ENCODE peak calls at places on chromosome 16, in five cellular contexts. A, Q, C, D and R are unnamed samples.

GRCh38 chr16:13999895-14000425 is 71.2 kb upstream of the MRTFB start:
- DNase-seq in A (no peak), Q (peak), C (no peak), D (no peak), R (no peak)

GRCh38 chr16:11916524-11917285 is 949 bp upstream of the GSPT1 start:
- DNase-seq in A (no peak), Q (no peak), C (peak), D (no peak), R (no peak)

GRCh38 chr16:52827456-52827855 is 225.2 kb downstream of the CHD9NB start:
- DNase-seq in A (no peak), Q (no peak), C (no peak), D (no peak), R (no peak)

GRCh38 chr16:65570261-65570660 is 448.4 kb upstream of the CDH11 start:
- DNase-seq in A (no peak), Q (no peak), C (no peak), D (no peak), R (no peak)

GRCh38 chr16:68257906-68258800 is 6.2 kb upstream of the SLC7A6 start:
- DNase-seq in A (no peak), Q (no peak), C (no peak), D (no peak), R (no peak)

GRCh38 chr16:49460786-49461470 is 87.3 kb downstream of the C16orf78 start:
- DNase-seq in A (peak), Q (no peak), C (no peak), D (peak), R (no peak)

GRCh38 chr16:67923414-67924127 is 8.1 kb downstream of the CTRL start:
- DNase-seq in A (no peak), Q (no peak), C (peak), D (no peak), R (no peak)

GRCh38 chr16:74936902-74937560 is 47.9 kb downstream of the WDR59 start:
- DNase-seq in A (no peak), Q (peak), C (peak), D (no peak), R (no peak)

GRCh38 chr16:64092284-64092683 is 1029.6 kb downstream of the CDH11 start:
- DNase-seq in A (no peak), Q (no peak), C (no peak), D (no peak), R (no peak)

GRCh38 chr16:69057400-69058378 is 47.8 kb upstream of the HAS3 start:
- DNase-seq in A (no peak), Q (peak), C (peak), D (no peak), R (no peak)

GRCh38 chr16:22098538-22099255 is 6.4 kb downstream of the VWA3A start:
- DNase-seq in A (no peak), Q (peak), C (peak), D (no peak), R (no peak)

GRCh38 chr16:66378739-66379570 is 12.5 kb downstream of the CDH5 start:
- DNase-seq in A (no peak), Q (no peak), C (no peak), D (no peak), R (no peak)

GRCh38 chr16:59633996-59634579 is 900.0 kb upstream of the GOT2 start:
- DNase-seq in A (no peak), Q (no peak), C (no peak), D (no peak), R (no peak)

GRCh38 chr16:22109258-22109898 is 17.0 kb downstream of the VWA3A start:
- DNase-seq in A (no peak), Q (peak), C (no peak), D (no peak), R (no peak)

GRCh38 chr16:84396537-84397008 is 28.2 kb downstream of the ATP2C2 start:
- DNase-seq in A (no peak), Q (no peak), C (no peak), D (no peak), R (no peak)

GRCh38 chr16:84391151-84391873 is 23.0 kb downstream of the ATP2C2 start:
- DNase-seq in A (no peak), Q (no peak), C (no peak), D (no peak), R (no peak)

DNA sequence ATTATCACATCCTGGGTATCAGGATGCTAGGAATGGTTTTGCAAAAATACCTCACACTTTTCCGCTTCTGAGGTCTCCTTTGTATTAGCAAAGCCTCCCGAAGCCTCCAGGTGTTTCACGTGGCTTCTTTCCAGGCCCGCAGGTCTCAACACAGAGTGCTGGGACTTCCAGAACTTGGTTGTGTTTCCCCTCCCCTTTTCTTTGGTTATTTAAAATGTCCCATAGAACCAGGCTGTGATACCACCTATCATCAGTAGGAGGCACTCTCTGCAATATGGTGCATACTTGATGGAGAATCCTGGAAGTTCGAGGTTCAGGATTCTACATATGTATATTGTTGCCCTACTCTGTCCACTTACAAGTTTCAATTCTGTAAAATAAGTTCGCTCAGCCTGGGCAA is 28.8 kb downstream of the ATP2C2 start:
- DNase-seq in A (no peak), Q (no peak), C (no peak), D (no peak), R (no peak)
- TF ChIP-seq CTCF in A (peak), Q (peak), C (no peak), D (no peak), R (peak)

GRCh38 chr16:15057755-15058417 is 2.0 kb upstream of the NTAN1 start:
- DNase-seq in A (no peak), Q (no peak), C (no peak), D (no peak), R (no peak)

GRCh38 chr16:15054357-15055140 is 1.3 kb downstream of the NTAN1 start:
- DNase-seq in A (no peak), Q (no peak), C (no peak), D (no peak), R (no peak)

GRCh38 chr16:15053904-15054303 is 2.0 kb downstream of the NTAN1 start:
- DNase-seq in A (no peak), Q (no peak), C (no peak), D (no peak), R (no peak)

GRCh38 chr16:15052747-15053476 is 3.0 kb downstream of the NTAN1 start:
- DNase-seq in A (no peak), Q (no peak), C (no peak), D (no peak), R (no peak)

GRCh38 chr16:15055141-15056053 is 477 bp downstream of the NTAN1 start:
- DNase-seq in A (no peak), Q (peak), C (peak), D (no peak), R (no peak)
- TF ChIP-seq CTCF in A (peak), Q (peak), C (no peak), D (peak), R (no peak)

DNA sequence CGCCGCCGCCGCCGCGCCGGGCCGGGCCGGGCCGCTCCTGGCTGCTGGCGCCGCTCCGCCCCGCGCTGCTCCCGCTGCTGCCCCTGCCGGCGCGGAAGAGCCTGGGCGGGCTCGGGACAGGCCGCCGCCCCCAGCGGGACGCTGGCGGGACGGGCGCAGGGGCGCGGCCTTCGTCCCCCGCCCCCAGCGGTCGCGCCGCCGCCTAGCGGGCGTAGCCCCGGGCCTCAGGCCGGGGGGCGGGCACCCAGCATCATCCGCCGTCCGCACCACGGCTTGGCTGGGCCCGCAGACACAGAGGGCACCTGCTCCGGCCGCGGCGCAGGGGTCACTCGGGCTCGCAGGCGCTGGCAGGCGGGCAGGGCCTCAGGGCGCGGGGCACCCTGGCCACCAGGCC is at the start of gene AMFR:
- DNase-seq in A (peak), Q (peak), C (peak), D (peak), R (peak)
- TF ChIP-seq CTCF in A (peak), Q (peak), C (no peak), D (peak), R (no peak)

GRCh38 chr16:73219176-73219575 is 171.2 kb upstream of the ZFHX3 start:
- DNase-seq in A (no peak), Q (no peak), C (no peak), D (no peak), R (no peak)

GRCh38 chr16:73215482-73216377 is 167.8 kb upstream of the ZFHX3 start:
- DNase-seq in A (no peak), Q (no peak), C (no peak), D (no peak), R (no peak)

GRCh38 chr16:73216932-73217331 is 169.0 kb upstream of the ZFHX3 start:
- DNase-seq in A (no peak), Q (no peak), C (no peak), D (no peak), R (no peak)

GRCh38 chr16:73214825-73215481 is 167.0 kb upstream of the ZFHX3 start:
- DNase-seq in A (no peak), Q (no peak), C (no peak), D (no peak), R (no peak)

DNA sequence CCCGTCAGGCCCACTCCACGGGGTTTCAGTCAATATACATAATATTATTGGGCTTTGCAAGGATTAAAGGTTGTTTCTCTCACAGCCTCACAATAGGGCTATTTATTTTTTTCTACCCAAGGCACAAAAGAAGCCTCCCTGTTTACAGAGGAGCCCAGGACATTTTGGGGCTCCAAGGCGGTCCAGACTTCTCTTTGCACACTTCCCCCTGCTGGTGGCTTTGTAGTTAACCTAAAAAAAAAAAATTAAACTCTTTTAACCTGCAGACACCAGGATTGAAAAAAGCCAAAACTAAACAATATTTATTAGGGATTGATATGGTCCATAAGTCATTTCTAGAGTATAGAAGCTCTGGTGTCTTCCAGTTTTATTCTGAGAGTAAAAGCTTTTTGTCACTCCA is 169.7 kb upstream of the ZFHX3 start:
- DNase-seq in A (no peak), Q (peak), C (no peak), D (no peak), R (no peak)
- TF ChIP-seq CTCF in A (peak), Q (no peak), C (no peak), D (no peak), R (peak)

GRCh38 chr16:87235810-87236515 is 81.2 kb downstream of the C16orf95 start:
- DNase-seq in A (no peak), Q (peak), C (no peak), D (no peak), R (no peak)
- TF ChIP-seq CTCF in A (peak), Q (no peak), C (no peak), D (no peak), R (no peak)

GRCh38 chr16:57957396-57958392 is 13.2 kb downstream of the CNGB1 start:
- DNase-seq in A (no peak), Q (no peak), C (no peak), D (no peak), R (no peak)

GRCh38 chr16:57953857-57954256 is 17.1 kb downstream of the CNGB1 start:
- DNase-seq in A (no peak), Q (no peak), C (no peak), D (no peak), R (no peak)

GRCh38 chr16:57956270-57956808 is 14.6 kb downstream of the CNGB1 start:
- DNase-seq in A (no peak), Q (no peak), C (no peak), D (no peak), R (no peak)

GRCh38 chr16:57956924-57957323 is 14.0 kb downstream of the CNGB1 start:
- DNase-seq in A (no peak), Q (no peak), C (no peak), D (no peak), R (no peak)

DNA sequence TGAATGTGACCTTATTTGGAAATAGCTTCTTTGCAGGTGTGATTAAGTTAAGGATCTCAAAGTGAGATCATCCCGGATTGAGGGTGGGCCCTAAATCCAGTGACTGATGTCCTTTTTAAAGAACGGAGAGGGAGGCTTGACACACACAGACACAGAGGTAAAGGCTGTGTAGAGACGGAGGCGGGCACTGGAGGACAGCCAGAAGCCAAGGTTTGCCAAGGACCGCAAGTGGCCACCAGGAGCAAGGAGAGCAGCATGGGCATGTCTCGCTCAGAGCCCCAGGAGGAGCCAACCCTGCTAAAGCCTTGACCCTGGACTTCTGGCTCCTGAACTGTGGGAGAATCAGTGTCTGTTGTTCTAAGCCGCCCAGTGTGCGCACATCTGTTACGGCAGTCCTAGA is 15.4 kb downstream of the CNGB1 start:
- DNase-seq in A (no peak), Q (no peak), C (peak), D (no peak), R (no peak)
- TF ChIP-seq CTCF in A (no peak), Q (no peak), C (peak), D (no peak), R (no peak)

GRCh38 chr16:47779201-47780016 is 318.3 kb downstream of the PHKB start:
- DNase-seq in A (no peak), Q (peak), C (no peak), D (no peak), R (no peak)

GRCh38 chr16:47778106-47778803 is 317.1 kb downstream of the PHKB start:
- DNase-seq in A (no peak), Q (no peak), C (no peak), D (no peak), R (no peak)

GRCh38 chr16:47780213-47780612 is 319.1 kb downstream of the PHKB start:
- DNase-seq in A (no peak), Q (no peak), C (no peak), D (no peak), R (no peak)

GRCh38 chr16:47777191-47777590 is 316.1 kb downstream of the PHKB start:
- DNase-seq in A (no peak), Q (no peak), C (no peak), D (no peak), R (no peak)

GRCh38 chr16:47774661-47775060 is 313.5 kb downstream of the PHKB start:
- DNase-seq in A (no peak), Q (no peak), C (no peak), D (no peak), R (no peak)
- TF ChIP-seq CTCF in A (peak), Q (no peak), C (no peak), D (no peak), R (no peak)

GRCh38 chr16:17603614-17604013 is 132.9 kb upstream of the XYLT1 start:
- DNase-seq in A (no peak), Q (no peak), C (no peak), D (no peak), R (no peak)
- TF ChIP-seq CTCF in A (no peak), Q (no peak), C (no peak), D (no peak), R (no peak)

GRCh38 chr16:77069929-77070328 is 121.1 kb upstream of the MON1B start:
- DNase-seq in A (no peak), Q (no peak), C (no peak), D (no peak), R (no peak)
- TF ChIP-seq CTCF in A (no peak), Q (no peak), C (no peak), D (no peak), R (no peak)